ENCODE peak calls at places on chromosome 11, in seven cellular contexts. H is trophoblast cell; X is cardiac muscle cell; E is IMR-90; U is CD8-positive, alpha-beta memory T cell; D is thyroid gland; W is mammary epithelial cell. V is an unnamed sample.

GRCh38 chr11:74611369-74611861 is 19.0 kb downstream of the POLD3 start:
- DNase-seq in X (peak), H (peak), W (peak), E (peak), D (no peak), U (no peak), V (no peak)

GRCh38 chr11:75328426-75329277 is 22.8 kb downstream of the ARRB1 start:
- DNase-seq in U (peak), H (peak), D (peak), W (peak), X (peak), E (peak), V (peak)

GRCh38 chr11:9527481-9528140 is 45.9 kb upstream of the WEE1 start:
- DNase-seq in W (peak), X (no peak), E (peak), H (no peak), U (no peak), D (no peak), V (no peak)

GRCh38 chr11:74409633-74410032 is 11.4 kb upstream of the PGM2L1 start:
- DNase-seq in X (no peak), U (no peak), D (no peak), W (no peak), H (no peak), E (no peak), V (no peak)

GRCh38 chr11:117437041-117437790 is 109.6 kb downstream of the CEP164 start:
- DNase-seq in X (no peak), D (peak), W (no peak), H (no peak), U (no peak), E (no peak), V (no peak)

GRCh38 chr11:133064152-133064877 is 468.0 kb downstream of the OPCML start:
- DNase-seq in X (peak), U (no peak), E (peak), D (peak), H (no peak), W (peak), V (no peak)

GRCh38 chr11:42025404-42025803 is 566.0 kb upstream of the LRRC4C start:
- DNase-seq in D (no peak), H (no peak), E (no peak), X (no peak), W (no peak), U (no peak), V (no peak)

GRCh38 chr11:113773092-113773415 is 438 bp downstream of the ZW10 start:
- DNase-seq in E (peak), X (peak), U (no peak), D (no peak), H (peak), W (no peak), V (no peak)

GRCh38 chr11:92411431-92411830 is 186.8 kb downstream of the FAT3 start:
- DNase-seq in E (no peak), X (no peak), U (no peak), D (no peak), W (no peak), H (no peak), V (no peak)

GRCh38 chr11:11426226-11426915 is 73.3 kb upstream of the CSNK2A3 start:
- DNase-seq in W (peak), X (no peak), E (no peak), D (no peak), H (peak), U (no peak), V (no peak)

GRCh38 chr11:57482782-57483569 is 22.6 kb downstream of the RTN4RL2 start:
- DNase-seq in D (peak), E (peak), U (peak), W (no peak), X (peak), H (peak), V (no peak)

GRCh38 chr11:126443120-126443519 is 87.6 kb downstream of the ST3GAL4 start:
- DNase-seq in U (no peak), W (no peak), E (no peak), D (no peak), H (no peak), X (no peak), V (no peak)

GRCh38 chr11:103601230-103601846 is 435.1 kb upstream of the DDI1 start:
- DNase-seq in U (no peak), E (peak), D (peak), H (peak), W (peak), X (peak), V (no peak)

GRCh38 chr11:100631316-100631715 is 55.8 kb upstream of the ARHGAP42 start:
- DNase-seq in U (no peak), X (no peak), D (no peak), E (no peak), H (peak), W (no peak), V (no peak)

GRCh38 chr11:57432714-57433163 is 5.8 kb upstream of the SLC43A3 start:
- DNase-seq in D (no peak), W (peak), X (no peak), H (peak), E (peak), U (no peak), V (no peak)

GRCh38 chr11:110772863-110773262 is 60.6 kb upstream of the ARHGAP20 start:
- DNase-seq in U (no peak), W (no peak), E (no peak), H (no peak), X (no peak), D (no peak), V (no peak)

GRCh38 chr11:28963189-28963588 is 855.0 kb downstream of the METTL15 start:
- DNase-seq in H (peak), U (no peak), E (peak), D (no peak), W (peak), X (no peak), V (no peak)

GRCh38 chr11:34309970-34310369 is 47.8 kb downstream of the ABTB2 start:
- DNase-seq in W (no peak), H (peak), E (no peak), X (no peak), U (no peak), D (no peak), V (no peak)

GRCh38 chr11:72969894-72970335 is 155.7 kb downstream of the ATG16L2 start:
- DNase-seq in E (peak), X (no peak), W (peak), H (peak), D (no peak), U (peak), V (no peak)

GRCh38 chr11:78402842-78403241 is 14.8 kb downstream of the GAB2 start:
- DNase-seq in H (no peak), E (no peak), D (no peak), U (no peak), X (no peak), W (no peak), V (no peak)

GRCh38 chr11:11581493-11581880 is 40.3 kb downstream of the GALNT18 start:
- DNase-seq in W (no peak), U (no peak), H (no peak), E (no peak), D (no peak), X (no peak), V (no peak)

GRCh38 chr11:721913-722811 is 16.1 kb downstream of the EPS8L2 start:
- DNase-seq in X (no peak), U (peak), D (no peak), W (no peak), H (peak), E (no peak), V (peak)

GRCh38 chr11:73152086-73152853 is 10.2 kb upstream of the FCHSD2 start:
- DNase-seq in X (no peak), D (peak), W (no peak), U (no peak), H (no peak), E (no peak), V (no peak)

GRCh38 chr11:67435031-67435726 is 2.3 kb downstream of the PTPRCAP start:
- DNase-seq in X (no peak), E (no peak), D (no peak), W (no peak), H (no peak), U (peak), V (no peak)

GRCh38 chr11:75073459-75074190 is 23.1 kb downstream of the OR2AT4 start:
- DNase-seq in X (peak), U (no peak), D (no peak), H (no peak), E (no peak), W (no peak), V (no peak)

GRCh38 chr11:1505480-1505879 is 18.9 kb upstream of the MOB2 start:
- DNase-seq in D (no peak), X (no peak), H (peak), U (no peak), E (no peak), W (no peak), V (no peak)

GRCh38 chr11:132099692-132100091 is 729.3 kb downstream of the NTM start:
- DNase-seq in H (no peak), W (no peak), U (no peak), X (peak), D (no peak), E (no peak), V (no peak)

GRCh38 chr11:70067591-70068341 is 10.4 kb upstream of the ANO1 start:
- DNase-seq in E (no peak), D (peak), H (peak), U (no peak), X (peak), W (peak), V (no peak)

GRCh38 chr11:111540114-111540920 is at the start of gene LAYN:
- DNase-seq in W (no peak), E (peak), D (peak), U (peak), X (peak), H (peak), V (no peak)

GRCh38 chr11:116792869-116793475 is 1.3 kb upstream of the APOA5 start:
- DNase-seq in U (no peak), D (no peak), E (peak), H (no peak), X (no peak), W (peak), V (no peak)

GRCh38 chr11:37571248-37571647 is 973.2 kb upstream of the RAG2 start:
- DNase-seq in E (no peak), U (no peak), X (no peak), W (peak), H (no peak), D (no peak), V (no peak)

GRCh38 chr11:78825531-78825930 is 250.9 kb upstream of the NARS2 start:
- DNase-seq in H (no peak), W (no peak), X (no peak), D (peak), E (peak), U (no peak), V (no peak)

GRCh38 chr11:1230456-1231395 is 7.9 kb downstream of the MUC5B start:
- DNase-seq in X (no peak), D (no peak), U (no peak), H (peak), W (peak), E (no peak), V (no peak)

GRCh38 chr11:131544591-131544990 is 174.2 kb downstream of the NTM start:
- DNase-seq in D (no peak), W (no peak), E (no peak), U (no peak), H (no peak), X (no peak), V (no peak)

GRCh38 chr11:83724704-83725114 is 438.5 kb upstream of the CCDC90B start:
- DNase-seq in H (no peak), U (no peak), W (peak), D (peak), X (peak), E (no peak), V (no peak)

GRCh38 chr11:65719887-65720236 is 736 bp downstream of the RNASEH2C start:
- DNase-seq in U (no peak), E (peak), H (peak), D (no peak), W (peak), X (no peak), V (no peak)

GRCh38 chr11:65717906-65718305 is 2.7 kb downstream of the RNASEH2C start:
- DNase-seq in E (no peak), D (no peak), X (no peak), H (no peak), W (no peak), U (no peak), V (no peak)

GRCh38 chr11:65718964-65719492 is 1.6 kb downstream of the RNASEH2C start:
- DNase-seq in D (no peak), X (no peak), U (no peak), H (no peak), E (peak), W (peak), V (no peak)

GRCh38 chr11:65716774-65717405 is 3.7 kb downstream of the RNASEH2C start:
- DNase-seq in U (no peak), D (no peak), X (no peak), H (no peak), E (no peak), W (no peak), V (no peak)

GRCh38 chr11:65718531-65718930 is 2.1 kb downstream of the RNASEH2C start:
- DNase-seq in H (no peak), W (no peak), X (no peak), D (no peak), U (no peak), E (no peak), V (no peak)
- H3K4me3 ChIP-seq in H (no peak), W (no peak), X (no peak), D (no peak), U (no peak), E (no peak), V (no peak)

GRCh38 chr11:47269002-47269828 is 718 bp upstream of the MADD start:
- DNase-seq in D (peak), X (peak), W (peak), H (peak), E (peak), U (peak), V (peak)

GRCh38 chr11:47267858-47268257 is 2.1 kb upstream of the MADD start:
- DNase-seq in X (no peak), D (no peak), U (no peak), W (no peak), E (no peak), H (no peak), V (no peak)

GRCh38 chr11:47270331-47271271 is 668 bp downstream of the MADD start:
- DNase-seq in X (peak), H (peak), D (peak), W (peak), E (peak), U (peak), V (peak)

GRCh38 chr11:47269829-47270305 is at the start of gene MADD:
- DNase-seq in D (peak), H (peak), W (peak), E (peak), U (peak), X (peak), V (peak)

GRCh38 chr11:47268448-47269001 is 1.4 kb upstream of the MADD start:
- DNase-seq in X (no peak), H (no peak), W (no peak), D (no peak), U (no peak), E (no peak), V (no peak)
- H3K4me3 ChIP-seq in X (no peak), H (no peak), W (no peak), D (peak), U (peak), E (no peak), V (peak)

DNA sequence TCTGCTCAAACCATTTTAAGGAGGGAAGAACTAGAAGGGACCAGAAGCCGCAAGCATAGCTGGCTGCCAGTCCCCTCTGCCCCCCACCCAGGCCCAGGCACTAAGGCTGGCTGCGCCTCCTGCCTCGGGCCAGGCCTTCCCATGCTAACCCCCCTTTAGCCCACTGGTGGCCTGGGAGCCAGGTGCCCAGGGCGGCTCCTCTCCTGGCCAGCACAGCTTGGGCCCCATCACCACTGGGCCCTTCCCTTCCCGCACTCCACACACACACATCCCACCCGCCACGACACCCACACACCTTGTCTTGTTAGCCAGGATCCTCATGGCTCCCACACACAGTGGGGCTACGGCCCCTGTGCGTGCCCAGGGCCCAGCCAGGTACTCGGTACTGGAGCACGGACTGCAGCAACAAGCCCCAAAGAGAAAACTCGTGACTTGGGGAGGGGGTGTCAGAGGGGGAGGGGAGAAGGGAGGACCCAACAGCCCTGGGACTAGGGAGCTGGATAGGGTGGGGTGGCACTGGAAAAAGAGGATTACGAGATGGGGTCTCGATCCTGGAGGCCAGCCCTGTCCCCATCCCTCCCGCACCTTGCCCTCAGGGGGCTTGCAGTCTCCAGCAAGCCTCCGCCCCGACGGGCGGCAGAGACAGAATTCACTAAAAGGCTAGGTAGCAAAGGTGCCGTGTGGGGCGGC is 16.0 kb downstream of the BCL9L start:
- DNase-seq in U (no peak), D (peak), E (no peak), H (no peak), X (no peak), W (peak), V (no peak)
- H3K4me3 ChIP-seq in U (peak), D (peak), E (peak), H (peak), X (peak), W (peak), V (peak)

DNA sequence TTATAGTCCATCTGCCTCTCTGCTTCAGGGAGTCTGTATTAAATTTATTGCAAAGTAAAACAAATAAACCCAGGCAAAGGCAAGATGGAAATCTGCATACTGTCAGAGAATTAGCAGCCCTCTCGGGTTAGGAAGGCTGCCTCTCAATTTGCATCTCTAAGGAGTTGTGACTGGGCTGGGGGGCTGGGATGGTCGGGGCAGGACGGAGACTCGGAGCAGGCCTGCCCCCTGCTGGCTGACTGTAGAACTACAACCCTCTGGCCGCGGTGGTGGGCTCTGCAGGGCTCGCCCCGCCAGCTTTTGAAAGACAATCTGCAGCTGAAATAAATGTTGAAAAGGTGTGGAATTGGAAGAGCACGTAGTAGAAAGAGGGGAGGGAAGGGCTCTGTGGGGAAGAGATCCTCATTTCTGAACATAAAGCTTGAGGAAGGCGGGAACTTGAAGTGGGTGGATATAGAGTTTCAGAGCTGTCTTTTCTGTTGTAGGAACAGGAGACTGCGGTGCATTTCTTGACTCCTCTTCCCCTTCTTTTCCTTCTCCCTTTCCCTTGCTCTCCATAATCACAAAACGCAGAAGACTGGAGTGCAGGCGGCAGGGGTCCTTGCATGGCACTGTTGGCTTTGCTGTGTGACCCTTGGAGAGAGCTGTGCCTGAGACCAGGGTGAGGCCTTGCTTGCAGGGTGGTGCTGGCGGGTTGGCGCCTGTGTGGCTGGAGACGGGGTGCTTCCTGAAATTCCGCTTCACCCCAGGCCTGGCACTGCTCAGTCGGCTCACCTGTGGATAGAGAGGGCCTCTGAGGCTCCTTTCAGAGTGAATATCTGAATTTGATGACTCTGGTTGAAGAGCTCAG is 22.6 kb upstream of the PKNOX2 start:
- DNase-seq in W (no peak), U (peak), H (peak), E (peak), X (peak), D (peak), V (peak)
- H3K4me3 ChIP-seq in W (no peak), U (no peak), H (no peak), E (no peak), X (no peak), D (no peak), V (no peak)

GRCh38 chr11:108592591-108593213 is 866 bp downstream of the EXPH5 start:
- DNase-seq in W (peak), D (peak), E (no peak), U (no peak), H (peak), X (peak), V (no peak)

GRCh38 chr11:108593910-108594434 is 404 bp upstream of the EXPH5 start:
- DNase-seq in E (no peak), W (no peak), X (no peak), H (no peak), D (no peak), U (no peak), V (no peak)

GRCh38 chr11:108589136-108589535 is 4.4 kb downstream of the EXPH5 start:
- DNase-seq in D (no peak), E (no peak), W (no peak), H (no peak), U (no peak), X (peak), V (no peak)

GRCh38 chr11:108593214-108593909 is at the start of gene EXPH5:
- DNase-seq in H (peak), X (peak), E (peak), W (peak), D (peak), U (peak), V (peak)

DNA sequence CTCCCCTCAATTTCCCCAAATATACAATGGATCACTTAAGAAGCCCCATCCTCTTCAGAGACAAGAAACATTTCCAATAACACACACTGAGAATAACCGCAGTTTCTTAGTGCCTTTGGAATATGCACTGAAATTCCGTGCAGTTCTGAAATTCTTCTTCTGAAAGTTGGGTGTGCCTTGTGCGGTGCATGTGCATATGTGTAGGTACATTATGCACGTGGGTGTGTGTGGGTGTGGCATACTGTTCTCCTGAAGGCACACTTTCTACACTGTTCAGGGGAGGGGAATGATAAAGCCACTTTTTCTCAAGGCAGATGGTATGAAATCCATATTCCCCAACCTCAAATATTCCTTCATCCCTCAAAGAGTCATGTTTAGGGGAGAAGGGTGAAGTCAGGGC is 1.7 kb downstream of the EXPH5 start:
- DNase-seq in U (no peak), X (no peak), D (no peak), H (peak), E (no peak), W (no peak), V (no peak)
- H3K4me3 ChIP-seq in U (peak), X (no peak), D (no peak), H (no peak), E (no peak), W (peak), V (no peak)

DNA sequence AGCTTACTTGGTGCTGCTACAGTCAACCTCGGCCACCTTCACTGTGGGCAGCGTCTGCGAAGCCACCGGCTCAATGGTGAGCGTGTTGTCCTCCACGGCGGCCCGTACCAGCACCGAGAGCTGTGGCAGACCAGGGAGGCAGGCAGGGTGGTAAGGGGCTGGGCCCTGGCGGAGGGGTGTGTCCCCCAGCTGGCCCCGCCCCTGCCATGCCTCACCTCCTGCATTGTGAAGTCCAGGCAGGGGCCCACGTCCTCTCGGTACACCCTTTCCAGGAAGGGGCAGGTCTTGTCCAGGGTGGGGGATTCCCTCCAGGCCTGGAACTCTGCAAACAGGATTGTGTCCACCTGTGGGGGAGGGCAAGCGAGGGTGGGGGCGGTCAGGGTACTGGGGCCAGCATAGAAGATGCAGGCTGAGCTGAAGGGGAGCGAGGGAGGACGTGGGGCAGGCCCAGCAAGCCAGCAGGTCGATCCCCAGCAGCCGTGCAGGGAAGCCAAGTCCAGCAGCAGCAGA is 12.8 kb downstream of the RAB3IL1 start:
- DNase-seq in U (no peak), H (no peak), E (no peak), D (peak), X (peak), W (no peak), V (no peak)
- H3K4me3 ChIP-seq in U (no peak), H (no peak), E (no peak), D (no peak), X (no peak), W (no peak), V (no peak)